ENCODE peak calls at places on chromosomes 13 and 19, in seven cellular contexts. E is esophagus muscularis mucosa, R is uterus, I is body of pancreas, C is A549, Z is transverse colon, M is HepG2. J is an unnamed sample.

GRCh38 chr19:37997911-37998344 is 90.9 kb downstream of the SIPA1L3 start:
- DNase-seq in I (peak), R (no peak), M (no peak), Z (no peak), E (no peak), C (peak), J (no peak)

GRCh38 chr19:56476671-56477428 is at the start of gene ZNF667:
- DNase-seq in C (no peak), I (peak), Z (no peak), E (no peak), M (no peak), R (no peak), J (no peak)

GRCh38 chr19:3123956-3124355 is 11.9 kb upstream of the GNA15 start:
- DNase-seq in M (no peak), R (no peak), E (no peak), I (no peak), C (no peak), Z (no peak), J (no peak)

GRCh38 chr13:112793545-112794445 is 104.0 kb downstream of the ATP11A start:
- DNase-seq in R (no peak), Z (no peak), C (no peak), E (no peak), M (no peak), I (no peak), J (no peak)

GRCh38 chr19:6712231-6712630 is 8.2 kb downstream of the C3 start:
- DNase-seq in R (no peak), I (no peak), C (no peak), E (no peak), Z (no peak), M (no peak), J (no peak)

GRCh38 chr19:5143471-5144411 is 174.8 kb downstream of the KDM4B start:
- DNase-seq in Z (no peak), M (no peak), I (no peak), E (no peak), R (no peak), C (no peak), J (no peak)

GRCh38 chr19:9289231-9289884 is 20.3 kb downstream of the ZNF699 start:
- DNase-seq in E (no peak), I (no peak), M (no peak), R (no peak), Z (no peak), C (no peak), J (no peak)

GRCh38 chr13:70816853-70817252 is 708.6 kb upstream of the KLHL1 start:
- DNase-seq in I (no peak), E (no peak), C (no peak), Z (no peak), R (no peak), M (no peak), J (no peak)

GRCh38 chr19:34994286-34994642 is 5.9 kb upstream of the GRAMD1A start:
- DNase-seq in I (no peak), R (no peak), Z (no peak), E (no peak), M (no peak), C (no peak), J (no peak)

GRCh38 chr13:44903596-44903995 is 85.7 kb downstream of the NUFIP1 start:
- DNase-seq in C (no peak), Z (peak), M (no peak), R (peak), I (peak), E (peak), J (no peak)

GRCh38 chr19:18346091-18346490 is 5.7 kb downstream of the PGPEP1 start:
- DNase-seq in Z (peak), R (no peak), M (no peak), E (no peak), I (no peak), C (no peak), J (no peak)

GRCh38 chr13:23903906-23904280 is 6.6 kb upstream of the C1QTNF9B start:
- DNase-seq in M (no peak), C (no peak), E (no peak), Z (no peak), I (no peak), R (no peak), J (no peak)

GRCh38 chr19:19115954-19116353 is 22.3 kb downstream of the TMEM161A start:
- DNase-seq in I (peak), M (peak), C (no peak), R (no peak), Z (peak), E (no peak), J (no peak)

GRCh38 chr19:7772752-7773291 is 9.8 kb downstream of the CLEC4M start:
- DNase-seq in M (no peak), Z (no peak), R (no peak), E (no peak), I (no peak), C (no peak), J (no peak)

GRCh38 chr19:18006895-18007604 is 920 bp upstream of the ARRDC2 start:
- DNase-seq in Z (peak), C (peak), R (peak), E (peak), I (peak), M (peak), J (peak)

GRCh38 chr13:108624108-108624507 is 5.3 kb upstream of the MYO16 start:
- DNase-seq in Z (no peak), R (no peak), I (no peak), E (no peak), M (no peak), C (no peak), J (no peak)

GRCh38 chr19:39217094-39217493 is 13.0 kb upstream of the SYCN start:
- DNase-seq in I (no peak), R (no peak), Z (no peak), C (no peak), E (no peak), M (no peak), J (no peak)

GRCh38 chr13:92719868-92720267 is 506.7 kb upstream of the GPC6 start:
- DNase-seq in E (no peak), Z (no peak), R (no peak), I (peak), C (no peak), M (no peak), J (no peak)

GRCh38 chr13:44223785-44224432 is 149.7 kb upstream of the SERP2 start:
- DNase-seq in I (no peak), R (no peak), Z (no peak), M (no peak), E (no peak), C (no peak), J (no peak)

GRCh38 chr13:38421590-38422560 is 72.2 kb downstream of the UFM1 start:
- DNase-seq in R (no peak), Z (no peak), E (no peak), I (no peak), M (no peak), C (no peak), J (no peak)

GRCh38 chr19:42132030-42132628 is at the start of gene POU2F2:
- DNase-seq in C (no peak), E (no peak), M (no peak), R (peak), Z (peak), I (no peak), J (peak)

GRCh38 chr19:58229255-58229639 is 533 bp downstream of the ZNF544 start:
- DNase-seq in I (no peak), E (no peak), Z (no peak), C (peak), M (peak), R (no peak), J (no peak)

GRCh38 chr19:6109947-6110346 is 353 bp downstream of the RFX2 start:
- DNase-seq in E (no peak), R (no peak), M (no peak), C (no peak), I (no peak), Z (peak), J (no peak)

GRCh38 chr19:30842926-30843325 is 470.7 kb downstream of the ZNF536 start:
- DNase-seq in C (no peak), E (peak), I (no peak), R (no peak), Z (no peak), M (no peak), J (no peak)

GRCh38 chr13:71759506-71760225 is 107.3 kb downstream of the DACH1 start:
- DNase-seq in E (no peak), M (peak), C (no peak), Z (no peak), R (no peak), I (no peak), J (no peak)

GRCh38 chr13:48775804-48776203 is 122.1 kb downstream of the CYSLTR2 start:
- DNase-seq in Z (no peak), C (no peak), E (no peak), R (no peak), M (no peak), I (no peak), J (no peak)

GRCh38 chr13:101144808-101145419 is 271.4 kb downstream of the NALCN start:
- DNase-seq in Z (no peak), C (no peak), I (no peak), M (peak), R (no peak), E (no peak), J (no peak)

GRCh38 chr13:113732176-113732960 is 26.7 kb upstream of the TMEM255B start:
- DNase-seq in R (no peak), C (no peak), E (no peak), I (no peak), Z (no peak), M (no peak), J (no peak)

GRCh38 chr13:101049166-101049850 is 367.0 kb downstream of the NALCN start:
- DNase-seq in E (peak), Z (no peak), M (no peak), C (no peak), R (no peak), I (no peak), J (no peak)

GRCh38 chr19:47352095-47352494 is 3.0 kb downstream of the DHX34 start:
- DNase-seq in E (no peak), I (no peak), M (no peak), Z (no peak), R (no peak), C (no peak), J (no peak)

GRCh38 chr19:28665748-28666147 is 547.2 kb downstream of the UQCRFS1 start:
- DNase-seq in C (no peak), E (no peak), I (no peak), R (no peak), Z (no peak), M (no peak), J (no peak)

GRCh38 chr19:6580313-6580712 is 10.6 kb downstream of the CD70 start:
- DNase-seq in C (peak), M (no peak), I (no peak), E (no peak), Z (no peak), R (no peak), J (no peak)

GRCh38 chr19:13764101-13764807 is at the start of gene MRI1:
- DNase-seq in R (peak), M (peak), C (peak), E (peak), I (peak), Z (peak), J (peak)
- TF ChIP-seq POLR2A in R (no peak), M (peak), C (peak), E (no peak), I (peak), Z (peak), J (peak)

DNA sequence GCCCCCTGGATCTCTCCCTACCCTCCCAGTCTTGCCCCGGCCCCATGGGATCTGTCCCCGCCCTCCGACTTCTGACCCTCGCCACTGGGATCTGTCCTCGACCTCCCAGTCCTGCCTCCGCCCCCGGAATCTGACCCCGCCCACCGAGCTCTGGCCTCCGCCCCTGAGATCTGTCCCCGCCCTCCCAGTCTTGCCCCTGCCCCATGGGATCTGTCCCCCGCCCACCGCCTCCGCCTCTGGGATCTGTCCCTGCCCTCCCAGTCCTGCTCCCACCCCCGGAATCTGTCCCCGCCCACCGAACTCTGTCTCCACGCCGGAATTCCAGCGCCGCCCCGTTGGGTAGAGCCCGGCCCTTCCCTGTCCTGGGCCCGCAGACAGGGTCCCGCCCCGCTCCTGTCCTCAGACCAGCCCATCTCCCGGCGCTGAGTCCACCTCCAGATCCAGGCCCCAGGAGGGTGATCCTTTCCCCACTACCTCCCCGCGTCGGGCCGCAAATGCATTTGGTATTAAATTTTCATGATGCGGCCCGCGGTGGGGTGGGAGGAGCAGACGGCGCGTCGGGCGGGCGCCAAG is 1.6 kb upstream of the SLC17A7 start:
- DNase-seq in Z (peak), M (peak), I (peak), E (peak), C (peak), R (peak), J (peak)
- TF ChIP-seq POLR2A in Z (peak), M (no peak), I (no peak), E (no peak), C (no peak), R (no peak), J (no peak)

GRCh38 chr19:49553451-49554271 is 25.9 kb downstream of the RCN3 start:
- DNase-seq in I (peak), R (no peak), E (no peak), C (no peak), M (peak), Z (peak), J (no peak)
- TF ChIP-seq POLR2A in I (no peak), R (no peak), E (no peak), C (no peak), M (no peak), Z (no peak), J (no peak)

GRCh38 chr19:4136680-4137088 is 12.8 kb upstream of the MAP2K2 start:
- DNase-seq in C (no peak), M (peak), R (no peak), I (no peak), E (no peak), Z (peak), J (no peak)
- TF ChIP-seq POLR2A in C (no peak), M (no peak), R (no peak), I (no peak), E (no peak), Z (no peak), J (no peak)

GRCh38 chr19:16088985-16089846 is 12.9 kb downstream of the TPM4 start:
- DNase-seq in C (no peak), E (peak), R (no peak), Z (no peak), I (peak), M (peak), J (no peak)

GRCh38 chr19:16087940-16088339 is 11.6 kb downstream of the TPM4 start:
- DNase-seq in E (peak), R (no peak), I (no peak), C (no peak), Z (no peak), M (no peak), J (no peak)

GRCh38 chr19:16088351-16088984 is 12.2 kb downstream of the TPM4 start:
- DNase-seq in M (no peak), I (peak), Z (no peak), C (no peak), E (peak), R (no peak), J (no peak)

GRCh38 chr19:16085115-16085514 is 8.8 kb downstream of the TPM4 start:
- DNase-seq in Z (no peak), E (peak), I (no peak), R (no peak), C (no peak), M (no peak), J (no peak)

DNA sequence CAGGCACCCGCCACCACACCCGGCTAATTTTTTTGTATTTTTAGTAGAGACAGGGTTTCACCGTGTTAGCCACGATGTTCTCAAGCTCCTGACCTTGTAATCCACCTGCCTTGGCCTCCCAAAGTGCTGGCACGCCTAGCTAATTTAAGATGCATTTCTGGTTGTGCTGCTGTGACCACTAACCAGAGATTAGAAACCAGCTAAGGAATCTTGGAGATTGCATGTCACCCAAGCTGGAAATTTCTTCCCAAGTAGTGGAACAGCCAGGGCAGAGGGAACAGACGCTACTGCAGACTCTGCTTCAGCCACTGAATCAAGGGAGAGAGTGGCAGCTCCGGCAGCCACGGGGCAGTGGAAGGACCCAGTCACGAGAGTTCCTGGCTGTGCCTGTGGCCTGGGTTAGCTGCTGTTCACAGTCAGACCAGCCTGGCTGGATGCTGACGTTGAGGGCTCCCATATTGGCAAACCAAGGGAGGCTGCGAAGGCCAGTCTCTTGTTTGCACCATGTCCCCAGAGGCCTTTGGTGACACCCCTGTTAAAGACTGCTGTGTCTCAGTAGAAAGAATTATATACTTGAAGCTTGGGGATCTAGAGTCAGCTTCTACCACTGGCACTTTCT is 7.9 kb downstream of the TPM4 start:
- DNase-seq in C (no peak), R (no peak), E (peak), I (no peak), Z (no peak), M (no peak), J (no peak)
- TF ChIP-seq POLR2A in C (no peak), R (no peak), E (no peak), I (no peak), Z (no peak), M (no peak), J (peak)

GRCh38 chr19:49147923-49148682 is 7.1 kb downstream of the HRC start:
- DNase-seq in M (no peak), Z (no peak), E (no peak), R (no peak), C (no peak), I (no peak), J (no peak)

GRCh38 chr19:49149652-49150105 is 5.5 kb downstream of the HRC start:
- DNase-seq in C (peak), R (peak), Z (peak), I (peak), M (peak), E (no peak), J (no peak)

GRCh38 chr19:49150106-49150943 is 4.9 kb downstream of the HRC start:
- DNase-seq in R (peak), Z (peak), I (peak), C (peak), E (no peak), M (peak), J (peak)

GRCh38 chr19:49150944-49151243 is 4.3 kb downstream of the HRC start:
- DNase-seq in Z (no peak), R (no peak), E (no peak), M (no peak), I (peak), C (no peak), J (no peak)

DNA sequence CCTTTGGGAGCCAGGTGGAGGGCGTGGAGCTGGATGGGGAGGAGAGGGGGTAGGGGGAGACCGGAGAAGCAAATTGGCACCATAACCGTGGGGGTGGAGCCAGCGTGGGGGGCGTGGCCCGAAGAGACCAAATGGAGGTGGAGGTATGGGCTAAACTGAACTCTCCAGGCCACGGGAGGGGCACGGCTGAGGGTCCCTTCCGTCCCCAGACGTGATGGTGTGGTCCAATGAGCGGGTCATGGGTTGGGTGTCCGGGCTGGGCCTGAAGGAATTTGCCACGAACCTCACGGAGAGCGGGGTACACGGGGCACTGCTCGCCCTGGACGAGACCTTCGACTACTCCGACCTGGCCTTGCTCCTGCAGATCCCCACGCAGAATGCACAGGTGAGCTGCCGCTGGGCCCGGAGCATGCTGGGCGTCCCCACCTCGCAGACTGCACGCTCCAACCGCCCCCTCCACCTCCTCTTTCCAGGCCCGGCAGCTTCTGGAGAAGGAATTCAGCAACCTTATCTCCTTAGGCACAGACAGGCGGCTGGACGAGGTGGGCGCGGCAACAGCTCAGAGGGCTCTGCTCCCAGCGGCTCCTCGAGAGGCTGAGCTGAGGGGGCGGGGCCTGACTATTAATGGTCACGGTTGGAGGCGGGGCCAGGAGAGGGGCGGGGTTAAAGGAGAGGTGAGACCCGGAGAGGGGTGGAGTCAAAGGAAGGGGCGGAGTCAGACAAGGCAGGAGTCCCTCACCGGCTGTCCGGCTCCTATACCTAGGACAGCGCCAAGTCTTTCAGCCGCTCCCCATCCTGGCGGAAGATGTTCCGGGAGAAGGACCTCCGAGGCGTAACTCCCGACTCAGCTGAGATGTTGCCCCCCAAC is 6.2 kb downstream of the HRC start:
- DNase-seq in Z (peak), R (peak), M (peak), C (peak), E (peak), I (peak), J (peak)
- TF ChIP-seq POLR2A in Z (peak), R (peak), M (no peak), C (peak), E (peak), I (peak), J (no peak)

J was measured in GM12891.